ENCODE peak calls at places on chromosomes 1 and 21, in five cellular contexts. One of them, this sample, is unnamed.

GRCh38 chr1:7120863-7121621 is 335.8 kb downstream of the CAMTA1 start:
- DNase-seq in occipital lobe: no peak
- DNase-seq in cerebellum: peak
- DNase-seq in NCI-H1048: no peak
- DNase-seq in H7: peak
- DNase-seq in this sample: no peak

GRCh38 chr21:38325761-38326420 is 69.1 kb downstream of the KCNJ15 start:
- DNase-seq in occipital lobe: no peak
- DNase-seq in cerebellum: no peak
- DNase-seq in NCI-H1048: no peak
- DNase-seq in H7: no peak
- DNase-seq in this sample: no peak

GRCh38 chr1:223700942-223701637 is 11.2 kb upstream of the CAPN2 start:
- DNase-seq in occipital lobe: peak
- DNase-seq in cerebellum: no peak
- DNase-seq in NCI-H1048: no peak
- DNase-seq in H7: peak
- DNase-seq in this sample: no peak

GRCh38 chr1:206470692-206471414 is 577 bp downstream of the IKBKE start:
- DNase-seq in occipital lobe: no peak
- DNase-seq in cerebellum: no peak
- DNase-seq in NCI-H1048: no peak
- DNase-seq in H7: peak
- DNase-seq in this sample: no peak

GRCh38 chr1:201769072-201769471 is 59.9 kb upstream of the IPO9 start:
- DNase-seq in occipital lobe: no peak
- DNase-seq in cerebellum: no peak
- DNase-seq in NCI-H1048: no peak
- DNase-seq in H7: no peak
- DNase-seq in this sample: no peak

GRCh38 chr1:245409341-245410195 is 254.8 kb downstream of the KIF26B start:
- DNase-seq in occipital lobe: no peak
- DNase-seq in cerebellum: no peak
- DNase-seq in NCI-H1048: no peak
- DNase-seq in H7: no peak
- DNase-seq in this sample: no peak

GRCh38 chr1:86499987-86500593 is 31.4 kb downstream of the CLCA1 start:
- DNase-seq in occipital lobe: no peak
- DNase-seq in cerebellum: no peak
- DNase-seq in NCI-H1048: no peak
- DNase-seq in H7: no peak
- DNase-seq in this sample: no peak

GRCh38 chr1:240149488-240150094 is 57.9 kb downstream of the FMN2 start:
- DNase-seq in occipital lobe: no peak
- DNase-seq in cerebellum: peak
- DNase-seq in NCI-H1048: no peak
- DNase-seq in H7: peak
- DNase-seq in this sample: peak

GRCh38 chr1:3543076-3544049 is 67.9 kb downstream of the MEGF6 start:
- DNase-seq in occipital lobe: no peak
- DNase-seq in cerebellum: no peak
- DNase-seq in NCI-H1048: no peak
- DNase-seq in H7: peak
- DNase-seq in this sample: no peak

GRCh38 chr1:3618904-3619671 is 5.7 kb upstream of the TPRG1L start:
- DNase-seq in occipital lobe: peak
- DNase-seq in cerebellum: peak
- DNase-seq in NCI-H1048: no peak
- DNase-seq in H7: peak
- DNase-seq in this sample: peak

GRCh38 chr1:23905461-23906025 is 7.6 kb downstream of the CNR2 start:
- DNase-seq in occipital lobe: no peak
- DNase-seq in cerebellum: no peak
- DNase-seq in NCI-H1048: no peak
- DNase-seq in H7: no peak
- DNase-seq in this sample: no peak

GRCh38 chr21:42520628-42521253 is 7.1 kb downstream of the SLC37A1 start:
- DNase-seq in occipital lobe: no peak
- DNase-seq in cerebellum: peak
- DNase-seq in NCI-H1048: no peak
- DNase-seq in H7: peak
- DNase-seq in this sample: no peak

GRCh38 chr1:153791856-153792253 is 16.6 kb downstream of the SLC27A3 start:
- DNase-seq in occipital lobe: peak
- DNase-seq in cerebellum: no peak
- DNase-seq in NCI-H1048: no peak
- DNase-seq in H7: peak
- DNase-seq in this sample: peak

GRCh38 chr1:62687421-62687902 is 724 bp downstream of the DOCK7 start:
- DNase-seq in occipital lobe: peak
- DNase-seq in cerebellum: peak
- DNase-seq in NCI-H1048: no peak
- DNase-seq in H7: peak
- DNase-seq in this sample: peak

GRCh38 chr1:24308365-24309015 is 10.7 kb upstream of the GRHL3 start:
- DNase-seq in occipital lobe: no peak
- DNase-seq in cerebellum: no peak
- DNase-seq in NCI-H1048: no peak
- DNase-seq in H7: peak
- DNase-seq in this sample: no peak

GRCh38 chr1:229148041-229148671 is 122.8 kb upstream of the RAB4A start:
- DNase-seq in occipital lobe: no peak
- DNase-seq in cerebellum: no peak
- DNase-seq in NCI-H1048: peak
- DNase-seq in H7: peak
- DNase-seq in this sample: no peak

GRCh38 chr1:38132681-38133080 is 86.1 kb upstream of the POU3F1 start:
- DNase-seq in occipital lobe: no peak
- DNase-seq in cerebellum: no peak
- DNase-seq in NCI-H1048: no peak
- DNase-seq in H7: no peak
- DNase-seq in this sample: no peak

GRCh38 chr1:16718908-16719533 is 21.3 kb upstream of the RNU1-4 start:
- DNase-seq in occipital lobe: no peak
- DNase-seq in cerebellum: no peak
- DNase-seq in NCI-H1048: no peak
- DNase-seq in H7: peak
- DNase-seq in this sample: peak

GRCh38 chr1:9078035-9078948 is 8.9 kb upstream of the SLC2A5 start:
- DNase-seq in occipital lobe: no peak
- DNase-seq in cerebellum: no peak
- DNase-seq in NCI-H1048: no peak
- DNase-seq in H7: no peak
- DNase-seq in this sample: no peak

GRCh38 chr1:59292557-59292956 is 4.3 kb upstream of the FGGY start:
- DNase-seq in occipital lobe: peak
- DNase-seq in cerebellum: no peak
- DNase-seq in NCI-H1048: no peak
- DNase-seq in H7: no peak
- DNase-seq in this sample: peak

GRCh38 chr1:231508941-231509340 is 19.5 kb upstream of the TSNAX start:
- DNase-seq in occipital lobe: no peak
- DNase-seq in cerebellum: no peak
- DNase-seq in NCI-H1048: no peak
- DNase-seq in H7: peak
- DNase-seq in this sample: no peak

GRCh38 chr1:211923065-211923464 is 92.5 kb upstream of the LPGAT1 start:
- DNase-seq in occipital lobe: no peak
- DNase-seq in cerebellum: no peak
- DNase-seq in NCI-H1048: no peak
- DNase-seq in H7: no peak
- DNase-seq in this sample: no peak

GRCh38 chr1:209652873-209653401 is 712 bp upstream of the LAMB3 start:
- DNase-seq in occipital lobe: peak
- DNase-seq in cerebellum: peak
- DNase-seq in NCI-H1048: peak
- DNase-seq in H7: peak
- DNase-seq in this sample: peak

GRCh38 chr1:34858901-34859441 is 578 bp downstream of the SMIM12 start:
- DNase-seq in occipital lobe: no peak
- DNase-seq in cerebellum: peak
- DNase-seq in NCI-H1048: no peak
- DNase-seq in H7: peak
- DNase-seq in this sample: no peak

GRCh38 chr1:197776348-197777082 is 1.2 kb upstream of the DENND1B start:
- DNase-seq in occipital lobe: no peak
- DNase-seq in cerebellum: no peak
- DNase-seq in NCI-H1048: no peak
- DNase-seq in H7: no peak
- DNase-seq in this sample: no peak